ENCODE peak calls at places on chromosomes 16 and 17, in five cellular contexts. Q is PC-9, M is H9, R is astrocyte, S is fibroblast of lung. N is an unnamed sample. For H3K4me1, the result is how much of the 10 kb centered on the place peaks cover.

GRCh38 chr17:41617698-41618097 is 5.1 kb upstream of the KRT16 start:
- DNase-seq in Q (no peak), M (no peak), R (no peak), S (no peak), N (no peak)

GRCh38 chr17:44636562-44636961 is 19.7 kb upstream of the MEIOC start:
- DNase-seq in Q (peak), M (no peak), R (peak), S (peak), N (peak)

GRCh38 chr16:25270577-25270976 is 12.9 kb upstream of the ZKSCAN2 start:
- DNase-seq in Q (no peak), M (no peak), R (no peak), S (no peak), N (no peak)

GRCh38 chr16:56869513-56870270 is 4.7 kb downstream of the SLC12A3 start:
- DNase-seq in Q (no peak), M (peak), R (no peak), S (no peak), N (peak)

GRCh38 chr16:89949121-89949742 is 677 bp downstream of the DEF8 start:
- DNase-seq in Q (no peak), M (no peak), R (no peak), S (no peak), N (no peak)

GRCh38 chr17:41873559-41874292 is 8.5 kb upstream of the KLHL11 start:
- DNase-seq in Q (no peak), M (no peak), R (no peak), S (no peak), N (no peak)

GRCh38 chr17:82184761-82185160 is 27.9 kb downstream of the CCDC57 start:
- DNase-seq in Q (no peak), M (no peak), R (no peak), S (no peak), N (no peak)

GRCh38 chr17:17677299-17678040 is 3.8 kb upstream of the RAI1 start:
- DNase-seq in Q (no peak), M (no peak), R (no peak), S (no peak), N (no peak)

GRCh38 chr17:31067699-31068184 is 27.0 kb upstream of the NF1 start:
- DNase-seq in Q (peak), M (no peak), R (peak), S (peak), N (peak)

GRCh38 chr17:7263801-7264078 is 1.5 kb upstream of the CLDN7 start:
- DNase-seq in Q (no peak), M (no peak), R (no peak), S (no peak), N (no peak)

GRCh38 chr16:20094157-20094556 is 20.5 kb upstream of the GPR139 start:
- DNase-seq in Q (no peak), M (no peak), R (no peak), S (no peak), N (no peak)
- H3K4me2 ChIP-seq in Q (no peak), M (no peak), R (no peak), S (no peak), N (no peak)

GRCh38 chr17:40303706-40304450 is 5.1 kb upstream of the RARA start:
- DNase-seq in Q (no peak), M (no peak), R (peak), S (peak), N (no peak)

GRCh38 chr17:40303009-40303657 is 5.8 kb upstream of the RARA start:
- DNase-seq in Q (peak), M (no peak), R (peak), S (peak), N (peak)

GRCh38 chr17:40307001-40307690 is 1.8 kb upstream of the RARA start:
- DNase-seq in Q (no peak), M (no peak), R (peak), S (peak), N (no peak)

GRCh38 chr17:40306395-40306794 is 2.6 kb upstream of the RARA start:
- DNase-seq in Q (no peak), M (no peak), R (no peak), S (no peak), N (no peak)

DNA sequence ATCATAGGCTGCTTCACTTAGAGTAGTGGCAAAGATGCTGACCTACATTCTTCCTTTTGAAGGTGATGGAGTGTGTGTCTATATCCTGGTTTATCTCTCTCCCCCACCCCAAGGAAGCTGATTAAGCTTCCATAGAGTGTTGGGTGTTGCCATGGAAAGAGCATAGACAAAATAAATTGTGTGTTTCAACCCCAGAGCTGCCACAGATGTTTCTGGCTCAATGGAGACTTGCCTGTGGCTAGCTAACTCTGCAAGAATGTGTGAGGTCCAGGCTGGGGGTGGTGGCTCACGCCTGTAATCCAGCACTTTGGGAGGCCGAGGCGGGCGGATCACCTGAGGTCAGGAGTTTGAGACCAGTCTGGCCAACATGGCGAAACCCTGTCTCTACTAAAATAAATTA is 4.5 kb upstream of the RARA start:
- DNase-seq in Q (no peak), M (no peak), R (peak), S (peak), N (no peak)
- H3K4me1 ChIP-seq in Q (half or more), M (under half), R (under half), S (under half), N (under half)

GRCh38 chr16:30533748-30534367 is 800 bp downstream of the ZNF747 start:
- DNase-seq in Q (no peak), M (no peak), R (no peak), S (no peak), N (no peak)
- H3K4me2 ChIP-seq in Q (peak), M (peak), R (peak), S (peak), N (peak)

DNA sequence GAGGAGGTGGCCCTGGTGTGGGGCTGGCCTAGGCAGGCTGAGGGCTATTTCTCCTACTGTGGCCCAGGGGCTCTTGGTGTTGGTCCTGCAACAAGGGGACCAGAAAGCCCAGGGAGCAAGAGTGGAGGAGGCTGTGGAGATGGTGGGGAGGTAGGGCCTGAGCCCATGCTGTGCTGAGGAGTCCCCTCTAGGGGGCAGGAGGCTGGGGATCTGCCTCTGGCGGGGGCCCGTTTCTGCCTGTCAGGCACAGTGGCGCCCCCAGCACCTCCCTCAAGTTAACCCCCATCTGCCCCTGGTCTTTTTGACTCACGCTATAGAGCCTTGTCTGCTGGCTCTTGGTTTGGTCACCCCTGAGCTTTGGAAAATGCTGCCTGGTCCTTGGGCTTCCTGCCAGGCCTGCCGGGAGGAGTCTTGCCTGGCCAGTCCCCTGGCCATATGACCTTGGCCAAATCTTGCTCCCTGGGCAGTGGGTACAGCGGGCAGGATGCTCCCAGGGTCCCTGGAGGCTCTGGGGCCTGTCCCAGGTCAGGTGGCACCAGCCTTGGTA is 5.9 kb downstream of the BAIAP2 start:
- DNase-seq in Q (no peak), M (peak), R (no peak), S (peak), N (peak)
- H3K4me1 ChIP-seq in Q (half or more), M (under half), R (half or more), S (under half), N (half or more)

GRCh38 chr16:17294856-17295255 is 175.9 kb downstream of the XYLT1 start:
- DNase-seq in Q (no peak), M (no peak), R (no peak), S (no peak), N (no peak)
- H3K4me2 ChIP-seq in Q (no peak), M (no peak), R (no peak), S (no peak), N (no peak)

DNA sequence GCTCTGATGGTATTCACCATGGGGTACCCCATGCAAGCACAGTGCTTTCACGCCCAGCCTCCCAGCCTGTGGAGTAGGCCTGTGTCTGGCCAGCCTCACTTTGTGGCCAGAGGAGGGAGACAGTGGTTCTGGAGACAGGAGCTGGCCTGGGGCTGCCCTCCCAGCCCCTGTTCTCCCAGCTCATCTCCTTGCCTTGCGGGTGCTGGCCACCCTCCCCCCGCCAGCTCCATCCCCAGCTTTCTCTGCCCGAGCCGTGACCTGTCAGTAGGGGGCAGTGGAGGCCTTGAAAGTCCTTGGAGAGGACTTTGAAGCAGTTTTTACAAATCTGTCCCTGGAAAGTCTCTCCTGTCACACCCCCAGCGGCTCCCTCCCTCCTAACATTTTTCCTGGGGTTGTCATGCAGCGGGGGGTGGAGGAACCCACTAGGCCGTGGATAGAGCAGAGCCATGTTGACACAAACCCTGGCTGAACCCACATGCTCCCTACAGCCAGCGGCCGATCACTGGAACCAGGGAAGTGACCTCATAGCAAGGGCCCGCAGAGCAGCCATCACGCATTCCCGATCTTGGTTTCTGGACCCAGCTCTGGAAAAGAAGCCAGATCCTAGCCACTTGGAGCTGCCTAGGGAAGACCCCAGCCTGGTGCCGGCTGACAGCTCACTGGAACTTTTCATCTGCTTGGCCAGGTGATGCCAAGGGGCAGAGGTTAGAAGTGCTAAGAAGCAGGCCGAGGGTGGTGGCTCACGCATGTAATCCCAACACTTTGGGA is 289.4 kb downstream of the SEC14L1 start:
- DNase-seq in Q (no peak), M (peak), R (peak), S (peak), N (peak)
- H3K4me1 ChIP-seq in Q (under half), M (under half), R (half or more), S (half or more), N (under half)

DNA sequence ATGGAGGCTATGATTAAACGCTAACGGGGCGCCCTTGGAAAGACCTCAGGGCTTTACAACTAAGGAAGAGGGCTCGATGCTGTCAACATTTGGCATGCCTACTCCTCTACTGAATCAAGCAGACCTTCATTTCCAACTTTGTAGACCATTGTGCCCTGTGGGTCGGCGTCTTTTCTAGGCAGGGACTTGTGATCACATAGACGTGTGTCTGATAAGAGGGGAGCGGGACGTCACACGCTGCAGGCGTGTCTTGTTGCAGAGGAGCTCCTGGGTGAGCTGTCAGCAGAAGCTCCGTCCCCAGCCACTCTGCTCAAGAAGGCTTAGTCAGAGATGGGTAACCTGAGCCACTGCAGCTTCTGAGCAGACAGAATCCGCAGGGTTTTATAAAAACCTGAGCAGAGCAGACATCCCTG is 2.8 kb downstream of the MAPK8IP3 start:
- DNase-seq in Q (no peak), M (no peak), R (peak), S (peak), N (peak)
- H3K4me2 ChIP-seq in Q (no peak), M (no peak), R (peak), S (peak), N (peak)

GRCh38 chr16:30787613-30788378 is 791 bp upstream of the ZNF629 start:
- DNase-seq in Q (no peak), M (no peak), R (no peak), S (no peak), N (no peak)

GRCh38 chr16:30785126-30786106 is 1.6 kb downstream of the ZNF629 start:
- DNase-seq in Q (no peak), M (no peak), R (no peak), S (no peak), N (no peak)

GRCh38 chr16:30784215-30784614 is 2.8 kb downstream of the ZNF629 start:
- DNase-seq in Q (no peak), M (no peak), R (no peak), S (no peak), N (no peak)

GRCh38 chr16:30786115-30786935 is 680 bp downstream of the ZNF629 start:
- DNase-seq in Q (peak), M (no peak), R (peak), S (peak), N (peak)

DNA sequence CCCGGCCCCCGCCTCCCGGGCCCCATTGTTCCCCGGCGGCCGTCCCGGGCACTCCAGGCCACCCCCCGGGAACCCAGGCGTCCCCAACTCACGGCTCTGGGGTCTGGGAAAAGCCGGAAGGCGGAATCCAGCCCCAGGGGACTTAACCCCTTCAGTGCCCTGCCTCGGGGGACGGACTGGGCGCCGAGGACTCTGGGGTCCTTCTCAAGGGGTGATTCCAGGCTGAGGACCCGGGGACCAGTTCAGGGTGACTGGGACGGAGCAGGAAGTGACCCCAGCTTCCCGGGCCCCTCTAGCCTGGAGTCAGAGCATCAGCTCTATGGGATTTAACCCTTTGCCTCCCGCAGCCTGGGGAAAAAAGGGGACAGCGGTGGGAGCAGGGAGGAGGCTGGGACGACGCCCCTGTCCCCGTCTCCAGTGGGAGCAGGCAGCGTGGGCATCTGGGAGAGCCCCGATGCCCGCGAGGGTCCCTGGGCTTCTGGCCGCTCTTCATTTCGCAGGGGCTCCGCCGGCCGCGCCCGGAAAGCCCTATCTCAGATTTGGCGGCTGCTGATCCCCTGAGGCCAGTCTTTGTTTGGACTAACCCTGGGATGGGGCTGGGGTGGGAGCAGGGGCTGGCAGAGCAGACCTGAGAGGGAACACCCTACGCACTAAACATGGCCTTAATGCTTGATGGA is at the start of gene ZNF629:
- DNase-seq in Q (peak), M (peak), R (peak), S (peak), N (peak)
- H3K4me1 ChIP-seq in Q (under half), M (under half), R (under half), S (under half), N (under half)

DNA sequence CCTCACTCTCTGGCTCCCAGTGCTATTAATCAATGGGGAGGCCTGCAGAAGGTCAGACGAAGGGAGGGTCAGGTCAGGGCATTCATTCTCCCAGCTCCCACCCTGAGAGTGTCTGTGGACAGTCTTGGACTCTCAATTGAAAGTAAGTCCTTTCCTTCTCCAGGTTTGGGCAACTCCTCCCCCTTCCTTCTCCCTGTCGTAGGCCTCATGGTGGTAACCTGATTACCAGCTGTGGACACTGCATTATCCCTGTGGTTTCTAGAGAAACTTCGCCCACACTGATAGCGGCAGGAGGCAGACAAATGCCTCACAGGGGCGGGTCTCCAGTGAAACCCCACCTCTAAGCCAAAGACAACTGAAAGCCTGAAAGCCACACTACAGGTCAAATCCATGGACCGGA is 57.7 kb upstream of the SLC25A19 start:
- DNase-seq in Q (no peak), M (peak), R (peak), S (peak), N (no peak)
- H3K4me2 ChIP-seq in Q (no peak), M (no peak), R (peak), S (no peak), N (no peak)

DNA sequence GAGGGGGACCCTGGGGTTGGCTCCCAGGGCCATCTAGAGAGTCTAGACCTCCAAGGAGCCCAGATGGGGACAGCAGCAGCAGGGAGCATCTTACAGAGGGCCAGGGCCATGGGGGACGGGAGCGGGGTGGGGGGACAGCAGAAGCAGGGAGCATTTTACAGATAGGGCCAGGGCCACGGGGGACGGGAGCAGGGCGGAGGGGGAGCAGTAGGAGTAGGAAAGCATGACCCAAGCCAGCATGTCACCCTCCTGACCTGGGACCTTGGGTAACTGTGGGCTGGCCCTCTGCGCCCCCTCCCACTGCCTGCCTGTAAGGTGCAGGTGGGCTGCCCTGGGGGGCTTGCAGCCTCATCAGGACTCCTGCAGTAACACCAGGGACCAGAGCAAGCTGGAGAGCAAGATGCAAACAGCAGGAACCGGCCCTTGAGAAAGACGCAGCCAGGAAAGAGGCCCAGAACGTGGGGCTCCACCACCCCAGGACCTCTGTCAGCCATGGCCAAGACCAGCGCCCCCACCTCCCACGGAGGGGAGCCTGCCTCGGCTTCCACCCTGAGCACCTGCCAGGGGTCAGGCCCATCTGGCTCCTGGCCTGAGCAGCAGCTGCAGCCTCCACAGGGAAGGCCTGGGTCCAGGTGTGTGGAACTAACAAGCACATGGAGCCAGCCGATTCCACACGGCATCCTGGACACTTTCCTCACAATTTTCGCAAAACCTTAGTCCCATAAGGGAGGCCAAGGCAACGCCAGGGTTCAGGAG is 2.4 kb downstream of the ZNF598 start:
- DNase-seq in Q (no peak), M (no peak), R (no peak), S (no peak), N (no peak)
- H3K4me1 ChIP-seq in Q (under half), M (under half), R (under half), S (under half), N (under half)

N was measured in PC-3.